ENCODE peak calls at places on chromosomes 5 and 9, in five cellular contexts. X, B, D, F and S are unnamed samples.
A peak's percentile ranks its signal among the peaks of the same experiment; 100 is the strongest.

GRCh38 chr5:110880413-110880812 is 141.6 kb downstream of the SLC25A46 start:
- DNase-seq in D (no peak), B (peak; percentile 19), X (no peak), F (no peak), S (no peak)

GRCh38 chr5:77133061-77133758 is 46.1 kb upstream of the ZBED3 start:
- DNase-seq in F (peak; percentile 77), D (no peak), X (no peak), B (peak; percentile 95), S (no peak)

GRCh38 chr5:97550164-97550563 is 367.1 kb upstream of the RIOK2 start:
- DNase-seq in D (no peak), B (no peak), X (no peak), F (no peak), S (no peak)

GRCh38 chr9:1978941-1979340 is 36.2 kb upstream of the SMARCA2 start:
- DNase-seq in X (no peak), D (no peak), F (peak; percentile 9), B (no peak), S (no peak)

GRCh38 chr9:1460143-1460769 is 410.1 kb downstream of the DMRT2 start:
- DNase-seq in D (no peak), X (no peak), F (no peak), B (no peak), S (no peak)

GRCh38 chr9:109886050-109886449 is 106.1 kb downstream of the PALM2AKAP2 start:
- DNase-seq in B (no peak), D (no peak), X (no peak), F (no peak), S (no peak)

GRCh38 chr5:76274566-76274965 is 128.5 kb upstream of the IQGAP2 start:
- DNase-seq in X (no peak), F (no peak), B (no peak), D (no peak), S (no peak)

GRCh38 chr9:72615931-72616330 is 94.5 kb downstream of the TMC1 start:
- DNase-seq in B (no peak), X (no peak), D (no peak), F (no peak), S (no peak)

GRCh38 chr5:106014262-106014661 is 1656.5 kb downstream of the EFNA5 start:
- DNase-seq in X (no peak), F (no peak), B (no peak), D (no peak), S (no peak)

GRCh38 chr9:88747768-88748167 is 212.8 kb downstream of the NXNL2 start:
- DNase-seq in B (peak; percentile 65), F (no peak), X (no peak), D (no peak), S (no peak)

GRCh38 chr9:80485420-80485819 is 913.7 kb downstream of the TLE4 start:
- DNase-seq in X (no peak), D (no peak), F (no peak), B (no peak), S (no peak)

GRCh38 chr9:107584186-107584585 is 94.6 kb upstream of the KLF4 start:
- DNase-seq in B (no peak), X (no peak), D (no peak), F (no peak), S (no peak)

GRCh38 chr9:81832571-81833285 is 95.5 kb upstream of the SPATA31D4 start:
- DNase-seq in D (no peak), X (no peak), B (no peak), F (no peak), S (no peak)

GRCh38 chr9:81827616-81828296 is 100.5 kb upstream of the SPATA31D4 start:
- DNase-seq in X (no peak), D (no peak), B (no peak), F (no peak), S (no peak)

GRCh38 chr9:81829201-81829882 is 98.9 kb upstream of the SPATA31D4 start:
- DNase-seq in F (no peak), B (peak; percentile 42), X (no peak), D (no peak), S (no peak)

GRCh38 chr9:81833563-81834345 is 94.5 kb upstream of the SPATA31D4 start:
- DNase-seq in X (no peak), D (no peak), B (peak; percentile 92), F (no peak), S (no peak)
- TF ChIP-seq CTCF in X (no peak), D (no peak), B (no peak), F (no peak), S (no peak)

DNA sequence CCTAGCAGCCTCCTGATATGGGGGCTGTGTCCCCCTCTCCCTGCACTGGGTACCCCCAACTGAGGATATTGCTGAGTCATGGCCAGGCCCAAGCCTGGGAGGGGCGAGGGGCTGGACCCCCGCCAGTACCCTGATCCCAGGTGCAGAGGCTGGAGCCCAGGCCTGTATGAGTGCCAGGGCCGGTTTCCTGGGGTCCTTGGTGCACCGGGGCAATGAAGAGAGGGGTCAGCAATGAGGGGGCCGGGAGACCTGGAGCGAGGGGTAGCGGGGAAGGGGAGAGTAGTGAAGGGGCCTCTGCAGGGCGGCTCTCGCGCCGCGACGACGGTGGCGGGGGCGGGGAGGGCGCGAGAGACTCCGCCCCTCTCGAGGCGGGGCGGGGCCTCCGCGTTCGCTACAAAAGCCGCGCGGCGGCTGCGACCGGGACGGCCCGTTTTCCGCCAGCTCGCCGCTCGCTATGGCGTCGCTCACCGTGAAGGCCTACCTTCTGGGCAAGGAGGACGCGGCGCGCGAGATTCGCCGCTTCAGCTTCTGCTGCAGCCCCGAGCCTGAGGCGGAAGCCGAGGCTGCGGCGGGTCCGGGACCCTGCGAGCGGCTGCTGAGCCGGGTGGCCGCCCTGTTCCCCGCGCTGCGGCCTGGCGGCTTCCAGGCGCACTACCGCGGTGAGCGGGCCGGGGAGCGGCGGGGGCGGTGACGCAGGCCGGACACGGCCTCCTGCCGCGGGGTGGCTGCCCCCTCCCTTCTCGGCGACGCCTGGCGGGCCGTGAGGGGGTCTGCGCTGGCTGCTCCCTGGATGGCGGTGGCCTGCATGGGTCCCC is at the start of gene SQSTM1:
- DNase-seq in X (peak; percentile 91), B (peak; percentile 84), D (peak; percentile 74), F (peak; percentile 85), S (peak; percentile 71)
- TF ChIP-seq CTCF in X (no peak), B (no peak), D (peak; percentile 17), F (no peak), S (no peak)

DNA sequence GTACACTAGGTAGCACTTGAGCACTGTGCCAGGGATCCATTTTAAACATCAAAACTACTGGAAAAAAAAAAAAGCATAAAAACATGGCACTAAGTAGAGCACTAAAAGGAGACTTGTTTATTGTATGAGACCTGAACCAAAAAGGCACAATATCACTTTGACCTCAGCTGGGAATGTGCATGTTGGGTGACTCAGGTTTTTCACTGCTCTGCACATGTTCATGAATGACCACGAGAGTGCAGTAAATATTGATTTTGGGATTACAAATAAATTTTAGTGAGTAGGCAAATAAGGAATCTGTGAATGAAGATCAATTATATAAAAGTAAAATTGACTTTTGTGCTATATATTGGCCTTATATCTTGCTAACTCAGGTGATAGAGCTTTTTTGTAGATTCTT is 11.8 kb downstream of the RMI1 start:
- DNase-seq in F (no peak), B (peak; percentile 29), X (no peak), D (no peak), S (no peak)
- TF ChIP-seq CTCF in F (no peak), B (peak; percentile 31), X (no peak), D (no peak), S (no peak)

DNA sequence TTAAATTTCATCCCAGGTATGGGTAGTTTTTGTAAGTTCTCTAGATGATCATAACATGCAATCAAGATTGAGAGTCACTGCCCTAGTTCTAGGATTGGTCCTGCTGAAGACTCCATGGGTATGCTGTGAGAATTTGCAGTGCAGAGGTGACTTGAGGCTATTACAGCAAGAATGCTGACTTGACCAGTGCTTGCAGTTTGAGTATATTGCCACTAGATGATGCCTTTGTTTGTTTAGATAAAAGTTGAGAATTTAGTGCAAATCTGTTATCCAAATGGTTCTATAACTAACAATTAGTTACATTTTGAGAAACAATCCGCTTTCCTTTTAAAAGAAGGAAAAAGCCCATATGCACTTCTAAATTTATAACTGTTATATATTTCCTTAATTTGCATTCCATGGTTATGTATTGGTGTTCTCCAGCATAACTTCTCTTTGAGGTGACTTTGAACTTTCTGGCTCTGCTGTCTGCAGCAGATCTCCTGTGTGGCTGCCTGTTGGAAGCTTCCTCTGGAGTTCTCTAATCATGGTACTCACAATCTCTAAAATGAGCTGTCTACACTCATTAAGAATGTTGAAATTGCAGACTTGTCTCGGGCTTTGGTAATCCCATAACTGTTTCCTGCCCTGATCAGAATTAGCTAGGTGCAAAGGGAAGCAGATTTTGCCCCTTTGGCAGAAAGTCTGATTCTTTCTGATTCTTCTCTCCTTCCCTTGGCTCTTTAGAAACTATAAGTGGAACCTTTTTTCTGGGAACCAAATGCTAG is 24.9 kb downstream of the MELK start:
- DNase-seq in X (no peak), D (no peak), F (no peak), B (peak; percentile 23), S (no peak)
- TF ChIP-seq CTCF in X (no peak), D (peak; percentile 66), F (peak; percentile 17), B (peak; percentile 64), S (no peak)